ENCODE peak calls at places on chromosomes 12 and 14, in five cellular contexts. S is IMR-90, W is K562, B is AG04450, L is H1. O is an unnamed sample.
A peak's percentile ranks its signal among the peaks of the same experiment; 100 is the strongest.

GRCh38 chr12:57744777-57745484 is at the start of gene TSPAN31:
- DNase-seq in S (peak; percentile 99), W (peak; percentile 98), B (peak; percentile 96), L (peak; percentile 91), O (peak; percentile 96)

GRCh38 chr12:65205886-65206285 is 36.5 kb downstream of the LEMD3 start:
- DNase-seq in S (no peak), W (no peak), B (no peak), L (no peak), O (no peak)

GRCh38 chr12:111444706-111445310 is 39.1 kb downstream of the SH2B3 start:
- DNase-seq in S (no peak), W (no peak), B (no peak), L (no peak), O (peak; percentile 72)

GRCh38 chr14:37139710-37140109 is 32.7 kb downstream of the SLC25A21 start:
- DNase-seq in S (no peak), W (no peak), B (no peak), L (no peak), O (no peak)

GRCh38 chr14:84826349-84826748 is 703.6 kb upstream of the FLRT2 start:
- DNase-seq in S (no peak), W (no peak), B (no peak), L (no peak), O (no peak)

GRCh38 chr14:64910847-64911495 is 3.3 kb upstream of the CHURC1 start:
- DNase-seq in S (peak; percentile 55), W (peak; percentile 31), B (peak; percentile 13), L (no peak), O (peak; percentile 14)

GRCh38 chr12:11609045-11609444 is 40.4 kb upstream of the ETV6 start:
- DNase-seq in S (no peak), W (no peak), B (no peak), L (peak; percentile 59), O (no peak)

GRCh38 chr12:115419145-115419646 is 735.2 kb upstream of the TBX3 start:
- DNase-seq in S (no peak), W (no peak), B (no peak), L (no peak), O (no peak)

GRCh38 chr14:67555518-67556090 is 22.5 kb downstream of the PLEKHH1 start:
- DNase-seq in S (no peak), W (no peak), B (no peak), L (no peak), O (no peak)

GRCh38 chr12:15979096-15980091 is 68.3 kb downstream of the DERA start:
- DNase-seq in S (peak; percentile 93), W (peak; percentile 22), B (peak; percentile 78), L (no peak), O (peak; percentile 19)

GRCh38 chr14:23881292-23881691 is 72.3 kb upstream of the DHRS4 start:
- DNase-seq in S (no peak), W (no peak), B (no peak), L (no peak), O (no peak)

GRCh38 chr12:8050600-8051250 is 15.4 kb downstream of the C3AR1 start:
- DNase-seq in S (no peak), W (no peak), B (no peak), L (no peak), O (no peak)

GRCh38 chr12:80441921-80442320 is 2.1 kb upstream of the PTPRQ start:
- DNase-seq in S (peak; percentile 52), W (no peak), B (no peak), L (no peak), O (no peak)

GRCh38 chr12:80445083-80445482 is 1.0 kb downstream of the PTPRQ start:
- DNase-seq in S (peak; percentile 54), W (no peak), B (no peak), L (no peak), O (no peak)

GRCh38 chr12:80442426-80443222 is 1.4 kb upstream of the PTPRQ start:
- DNase-seq in S (peak; percentile 63), W (no peak), B (no peak), L (no peak), O (no peak)

DNA sequence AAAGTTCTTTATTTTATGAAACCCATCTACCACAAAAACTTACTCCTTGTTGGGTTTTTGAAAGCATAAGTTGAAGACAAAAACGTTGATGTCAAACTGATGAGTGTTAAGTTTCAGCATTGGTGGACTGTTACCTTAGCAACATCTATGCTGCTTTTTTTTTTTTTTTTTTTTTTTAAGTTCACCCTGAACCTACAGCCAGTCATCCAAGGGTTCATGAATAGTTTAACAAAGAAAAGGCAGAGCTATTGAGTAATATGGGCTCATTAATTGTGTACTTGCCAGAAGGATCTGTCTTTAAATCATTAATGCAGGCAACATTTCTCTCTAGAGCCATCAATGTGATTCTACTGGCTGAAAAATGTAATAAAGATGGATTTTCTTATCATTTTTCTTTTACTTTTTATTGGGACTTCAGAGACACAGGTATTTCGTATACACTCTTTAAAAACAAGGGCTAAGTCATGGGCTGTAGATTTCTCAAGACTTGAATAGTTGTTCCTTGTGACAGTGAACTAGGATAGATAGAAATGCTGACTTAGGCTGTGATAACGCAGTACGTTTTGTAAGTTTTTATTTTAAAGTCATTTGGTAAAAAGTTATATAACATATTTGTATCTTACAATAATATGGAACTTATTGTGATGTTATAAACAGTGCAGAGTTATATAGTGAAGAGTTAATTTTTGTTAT is at the start of gene PTPRQ:
- DNase-seq in S (peak; percentile 22), W (no peak), B (no peak), L (no peak), O (no peak)
- H3K4me3 ChIP-seq in S (no peak within 1 kb of the TSS), W (no peak within 1 kb of the TSS), B (no peak within 1 kb of the TSS), L (no peak within 1 kb of the TSS), O (no peak within 1 kb of the TSS)

GRCh38 chr12:56392331-56392730 is 29.7 kb upstream of the APOF start:
- DNase-seq in S (no peak), W (no peak), B (no peak), L (no peak), O (no peak)

DNA sequence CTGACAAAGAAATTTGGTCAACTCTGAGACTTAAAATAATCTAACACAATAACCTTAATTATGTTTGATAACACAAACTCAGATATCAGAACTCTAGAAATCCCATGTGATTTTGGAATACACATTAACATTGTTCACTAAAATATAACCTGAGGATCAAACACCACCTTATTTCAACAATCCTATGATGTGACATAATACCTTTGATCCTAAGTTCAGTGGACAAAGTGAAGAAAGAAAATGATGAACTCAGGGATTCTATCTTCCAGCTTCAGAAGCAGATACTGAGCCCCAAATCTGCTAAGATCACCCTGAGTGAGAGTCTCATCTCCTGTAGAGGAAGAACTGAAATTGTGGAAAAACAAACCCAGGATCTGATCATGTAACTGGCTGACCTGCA is 35.7 kb upstream of the APOF start:
- DNase-seq in S (no peak), W (no peak), B (no peak), L (no peak), O (no peak)
- H3K9me3 ChIP-seq in S (peaks cover 8% of the 10 kb centered on the region), W (no peaks in the 10 kb centered on the region), B (peaks cover 4% of the 10 kb centered on the region), L (peaks cover 3% of the 10 kb centered on the region), O (peaks cover 10% of the 10 kb centered on the region)

GRCh38 chr14:59631237-59631636 is 54.6 kb upstream of the CCDC175 start:
- DNase-seq in S (no peak), W (peak; percentile 30), B (no peak), L (no peak), O (peak; percentile 47)
- TF ChIP-seq CTCF in S (no peak), W (peak; percentile 32), B (peak; percentile 23), L (peak; percentile 69), O (peak; percentile 63)

GRCh38 chr14:68772761-68773381 is 20.0 kb downstream of the ZFP36L1 start:
- DNase-seq in S (no peak), W (no peak), B (no peak), L (no peak), O (no peak)
- H3K4me3 ChIP-seq in S (no peak overlapping the region), W (no peak overlapping the region), B (no peak overlapping the region), L (no peak overlapping the region), O (no peak overlapping the region)

GRCh38 chr12:29158364-29158763 is 9.3 kb downstream of the FAR2 start:
- DNase-seq in S (no peak), W (no peak), B (no peak), L (no peak), O (no peak)
- H3K9me3 ChIP-seq in S (no peaks in the 10 kb centered on the region), W (no peaks in the 10 kb centered on the region), B (no peaks in the 10 kb centered on the region), L (no peaks in the 10 kb centered on the region), O (no peaks in the 10 kb centered on the region)

DNA sequence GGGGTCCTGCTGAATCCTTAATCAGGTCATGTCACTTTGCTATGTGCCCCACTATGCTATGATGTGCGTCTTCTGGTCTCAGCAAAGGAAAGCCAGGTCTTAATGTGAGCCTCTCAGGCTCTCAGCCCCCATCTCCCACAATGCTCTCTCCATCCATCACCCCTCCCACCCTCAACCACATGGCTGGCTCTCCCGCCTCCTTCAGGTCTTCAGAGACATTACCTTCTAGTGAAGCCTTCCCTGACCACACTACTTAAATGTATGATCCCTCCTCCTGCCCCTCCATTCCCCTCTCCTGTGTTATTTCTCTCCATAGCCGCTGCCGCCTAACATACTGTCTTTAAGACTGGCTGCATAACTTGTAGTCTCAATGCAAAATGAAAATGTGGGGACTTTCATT is 50.5 kb downstream of the KRT80 start:
- DNase-seq in S (no peak), W (peak; percentile 34), B (no peak), L (no peak), O (peak; percentile 54)
- TF ChIP-seq CTCF in S (peak; percentile 10), W (peak; percentile 31), B (no peak), L (peak; percentile 56), O (peak; percentile 39)